ENCODE peak calls at places on chromosomes 13 and 19, in six cellular contexts. H is testis; L is fibroblast of lung; S is CD4-positive, CD25-positive, alpha-beta regulatory T cell; A is endodermal cell; K is sigmoid colon. W is an unnamed sample.

GRCh38 chr13:30319130-30319529 is 11.8 kb upstream of the KATNAL1 start:
- DNase-seq in H (no peak), L (no peak), S (no peak), A (no peak), K (no peak), W (no peak)

GRCh38 chr19:38695319-38695683 is 47.9 kb downstream of the ACTN4 start:
- DNase-seq in H (no peak), L (no peak), S (no peak), A (no peak), K (no peak), W (no peak)

GRCh38 chr13:113731192-113732175 is 27.5 kb upstream of the TMEM255B start:
- DNase-seq in H (no peak), L (no peak), S (no peak), A (no peak), K (no peak), W (no peak)

GRCh38 chr19:10961073-10961762 is 388 bp downstream of the SMARCA4 start:
- DNase-seq in H (peak; percentile 53), L (peak; percentile 31), S (no peak), A (peak; percentile 73), K (peak; percentile 76), W (no peak)

GRCh38 chr19:46040952-46041500 is at the start of gene IGFL4:
- DNase-seq in H (no peak), L (peak; percentile 14), S (no peak), A (no peak), K (no peak), W (no peak)

GRCh38 chr13:43057653-43058317 is 34.4 kb downstream of the DNAJC15 start:
- DNase-seq in H (no peak), L (peak; percentile 20), S (peak; percentile 59), A (peak; percentile 71), K (no peak), W (no peak)

GRCh38 chr19:39144487-39145071 is 19.0 kb downstream of the PAK4 start:
- DNase-seq in H (no peak), L (peak; percentile 42), S (no peak), A (peak; percentile 72), K (no peak), W (no peak)

GRCh38 chr13:113110852-113111315 is 5.3 kb downstream of the F7 start:
- DNase-seq in H (no peak), L (no peak), S (no peak), A (peak; percentile 44), K (peak; percentile 33), W (no peak)

GRCh38 chr13:66312312-66313087 is 917.6 kb downstream of the PCDH9 start:
- DNase-seq in H (peak; percentile 14), L (peak; percentile 79), S (no peak), A (no peak), K (no peak), W (no peak)

GRCh38 chr19:5947435-5947834 is 30.5 kb downstream of the RANBP3 start:
- DNase-seq in H (peak; percentile 88), L (peak; percentile 80), S (no peak), A (no peak), K (peak; percentile 94), W (no peak)

DNA sequence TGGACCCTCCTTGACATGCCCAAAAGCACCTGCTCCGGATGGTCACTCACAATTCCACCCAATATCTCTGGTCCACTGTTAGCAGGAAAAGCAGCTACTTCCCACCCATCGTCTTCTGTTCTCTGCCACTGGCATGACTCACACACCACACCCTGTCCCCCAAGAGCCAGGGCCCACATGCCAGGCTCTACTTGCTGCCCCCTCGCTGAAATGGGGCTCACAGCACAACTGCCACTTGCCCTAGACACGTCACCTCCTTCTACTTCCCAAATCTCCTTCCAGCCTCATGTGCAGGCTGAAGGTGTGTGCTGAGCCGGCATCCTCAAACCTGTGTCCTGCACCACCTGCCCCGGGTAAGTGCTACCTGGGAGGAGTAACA is 65.0 kb downstream of the TBC1D4 start:
- DNase-seq in H (no peak), L (no peak), S (no peak), A (no peak), K (no peak), W (no peak)
- H3K4me1 ChIP-seq in H (no peaks in the 10 kb centered on the region), L (peaks cover 8% of the 10 kb centered on the region), S (no peaks in the 10 kb centered on the region), A (no peaks in the 10 kb centered on the region), K (peaks cover 27% of the 10 kb centered on the region), W (peaks cover 12% of the 10 kb centered on the region)

GRCh38 chr19:13363954-13364353 is 142.3 kb downstream of the CACNA1A start:
- DNase-seq in H (no peak), L (no peak), S (no peak), A (peak; percentile 45), K (no peak), W (no peak)

GRCh38 chr19:13370948-13371347 is 135.3 kb downstream of the CACNA1A start:
- DNase-seq in H (no peak), L (no peak), S (no peak), A (no peak), K (no peak), W (no peak)

GRCh38 chr19:13363235-13363634 is 143.0 kb downstream of the CACNA1A start:
- DNase-seq in H (no peak), L (no peak), S (no peak), A (no peak), K (no peak), W (no peak)

GRCh38 chr19:13366529-13367143 is 139.6 kb downstream of the CACNA1A start:
- DNase-seq in H (no peak), L (peak; percentile 31), S (no peak), A (peak; percentile 68), K (no peak), W (no peak)
- H3K4me1 ChIP-seq in H (no peaks in the 10 kb centered on the region), L (no peaks in the 10 kb centered on the region), S (no peaks in the 10 kb centered on the region), A (no peaks in the 10 kb centered on the region), K (no peaks in the 10 kb centered on the region), W (no peaks in the 10 kb centered on the region)

DNA sequence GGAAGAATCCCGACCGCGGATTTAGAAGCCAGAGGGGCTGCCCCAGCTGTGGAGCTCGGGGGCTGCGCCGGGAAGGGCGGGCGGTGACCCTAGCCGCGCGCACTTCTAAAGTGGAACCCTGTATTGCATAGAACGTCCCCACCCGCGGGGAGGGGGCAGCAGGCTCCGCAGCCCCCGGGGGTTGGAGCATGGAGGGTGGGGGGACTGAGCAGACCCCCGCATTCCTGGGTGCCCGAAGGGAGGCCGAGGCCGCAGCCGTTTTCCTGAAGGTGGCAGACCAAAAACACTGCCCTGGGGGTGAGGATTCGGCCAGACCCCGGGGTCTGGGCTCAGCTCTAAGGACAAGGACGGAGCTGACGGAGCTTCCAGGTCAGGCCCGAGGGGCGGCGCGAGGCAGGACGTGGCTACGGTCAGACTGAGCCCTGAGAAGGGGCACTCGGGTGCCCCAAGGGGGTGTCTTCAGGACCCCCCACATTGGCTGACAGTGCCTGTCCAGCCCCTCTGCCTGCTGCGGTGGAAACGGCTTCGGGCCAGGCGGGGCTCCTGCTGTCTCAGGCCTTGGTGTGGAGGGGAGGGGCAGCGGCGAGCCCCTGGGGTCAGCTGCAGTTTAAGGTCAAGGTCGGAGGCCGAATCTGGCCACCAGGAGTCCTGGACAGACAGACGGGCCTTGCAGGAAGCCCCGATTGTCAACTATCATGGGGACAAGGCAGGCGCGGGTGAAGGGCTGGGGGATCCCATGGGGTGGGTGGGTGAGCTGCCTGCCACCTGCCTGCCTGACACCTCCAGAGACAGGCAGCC is 12.6 kb downstream of the MKNK2 start:
- DNase-seq in H (no peak), L (no peak), S (no peak), A (peak; percentile 41), K (peak; percentile 71), W (no peak)
- H3K4me1 ChIP-seq in H (peaks cover 48% of the 10 kb centered on the region), L (peaks cover 9% of the 10 kb centered on the region), S (peaks cover 43% of the 10 kb centered on the region), A (peaks cover 4% of the 10 kb centered on the region), K (peaks cover 43% of the 10 kb centered on the region), W (peaks cover 36% of the 10 kb centered on the region)

GRCh38 chr13:48500652-48501197 is 32.2 kb downstream of the RCBTB2 start:
- DNase-seq in H (no peak), L (peak; percentile 94), S (no peak), A (no peak), K (no peak), W (no peak)
- H3K4me1 ChIP-seq in H (no peaks in the 10 kb centered on the region), L (peaks cover 7% of the 10 kb centered on the region), S (peaks cover 38% of the 10 kb centered on the region), A (no peaks in the 10 kb centered on the region), K (no peaks in the 10 kb centered on the region), W (peaks cover 22% of the 10 kb centered on the region)

DNA sequence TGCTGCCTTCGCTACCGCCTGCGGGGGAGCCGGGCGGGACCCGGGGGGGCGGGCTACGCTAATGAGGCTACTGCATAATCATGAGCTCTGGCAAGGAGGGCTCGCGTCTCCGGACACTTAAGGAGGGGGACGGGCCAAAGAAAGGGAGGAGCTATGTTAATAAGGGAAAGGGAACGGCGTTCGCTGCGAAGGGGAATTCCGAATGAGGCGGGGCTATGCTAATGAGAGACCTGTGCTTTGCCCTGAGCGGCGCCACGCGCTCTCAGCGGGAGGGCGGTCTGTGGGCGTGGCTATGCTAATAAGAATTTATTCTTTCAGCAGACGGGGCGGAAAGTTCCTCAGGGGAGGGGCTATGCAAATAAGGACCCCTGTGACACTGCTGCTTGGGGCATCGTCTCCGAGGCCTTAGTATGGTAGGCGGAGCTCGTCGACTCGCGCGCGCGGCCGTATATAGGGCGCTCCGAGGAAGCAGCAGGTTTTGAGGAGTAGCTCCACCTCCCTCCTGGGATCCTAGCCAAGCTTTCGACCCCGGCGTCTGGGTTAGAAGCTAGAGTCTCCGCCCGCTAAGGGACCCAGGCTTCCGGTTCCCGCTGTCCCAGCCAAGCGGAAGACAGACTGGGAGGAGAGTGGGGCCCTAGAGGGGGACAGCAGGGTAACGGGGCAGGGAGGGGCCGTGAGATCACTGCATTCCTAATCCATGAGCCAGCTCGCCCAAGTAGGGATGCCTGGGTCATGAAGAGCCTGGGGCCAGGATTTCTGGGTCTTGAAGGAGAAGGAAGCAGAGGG is at the start of gene RRAS:
- DNase-seq in H (peak; percentile 100), L (peak; percentile 100), S (peak; percentile 100), A (peak; percentile 100), K (peak; percentile 100), W (peak; percentile 99)
- H3K4me1 ChIP-seq in H (peaks cover 48% of the 10 kb centered on the region), L (peaks cover 7% of the 10 kb centered on the region), S (peaks cover 55% of the 10 kb centered on the region), A (peaks cover 4% of the 10 kb centered on the region), K (peaks cover 78% of the 10 kb centered on the region), W (peaks cover 89% of the 10 kb centered on the region)

GRCh38 chr19:41758846-41759245 is 3.5 kb downstream of the CEACAM6 start:
- DNase-seq in H (no peak), L (no peak), S (no peak), A (no peak), K (no peak), W (no peak)
- H3K4me1 ChIP-seq in H (no peaks in the 10 kb centered on the region), L (no peaks in the 10 kb centered on the region), S (no peaks in the 10 kb centered on the region), A (no peaks in the 10 kb centered on the region), K (no peaks in the 10 kb centered on the region), W (peaks cover 30% of the 10 kb centered on the region)

GRCh38 chr19:3361384-3362216 is 4.8 kb upstream of the NFIC start:
- DNase-seq in H (peak; percentile 53), L (no peak), S (no peak), A (peak; percentile 46), K (no peak), W (no peak)
- H3K4me1 ChIP-seq in H (peaks cover 35% of the 10 kb centered on the region), L (peaks cover 23% of the 10 kb centered on the region), S (peaks cover 43% of the 10 kb centered on the region), A (no peaks in the 10 kb centered on the region), K (peaks cover 56% of the 10 kb centered on the region), W (peaks cover 37% of the 10 kb centered on the region)